ENCODE peak calls at places on chromosomes 12 and 14, in eight cellular contexts. M is tibial artery; J is amygdala; F is progenitor cell of endocrine pancreas; I is NCI-H1417; E is testis; S is endodermal cell; Q is activated CD4-positive, alpha-beta T cell treated with anti-CD3 and anti-CD28 coated beads for 4 hours. T is an unnamed sample.

GRCh38 chr14:104267895-104268294 is 129.5 kb downstream of the KIF26A start:
- DNase-seq in M (no peak), J (no peak), F (no peak), I (no peak), E (no peak), S (peak; percentile 36), Q (no peak), T (no peak)

GRCh38 chr12:64999157-64999425 is 122.0 kb downstream of the WIF1 start:
- DNase-seq in M (no peak), J (no peak), F (no peak), I (no peak), E (no peak), S (no peak), Q (no peak), T (no peak)

GRCh38 chr12:123389560-123390351 is 5.8 kb downstream of the KMT5A start:
- DNase-seq in M (peak; percentile 75), J (peak; percentile 13), F (peak; percentile 34), I (no peak), E (peak; percentile 57), S (peak; percentile 86), Q (peak; percentile 15), T (no peak)

GRCh38 chr14:72054929-72055328 is 122.7 kb downstream of the RGS6 start:
- DNase-seq in M (no peak), J (no peak), F (no peak), I (no peak), E (no peak), S (no peak), Q (no peak), T (no peak)

GRCh38 chr12:129440278-129440677 is 463.5 kb downstream of the TMEM132D start:
- DNase-seq in M (no peak), J (no peak), F (no peak), I (no peak), E (no peak), S (no peak), Q (no peak), T (no peak)

GRCh38 chr14:103301512-103302197 is 32.4 kb upstream of the EIF5 start:
- DNase-seq in M (peak; percentile 48), J (no peak), F (no peak), I (no peak), E (no peak), S (peak; percentile 45), Q (no peak), T (no peak)

GRCh38 chr14:103607822-103608221 is 21.2 kb upstream of the KLC1 start:
- DNase-seq in M (no peak), J (no peak), F (no peak), I (no peak), E (no peak), S (no peak), Q (no peak), T (no peak)

GRCh38 chr14:102819790-102820330 is 42.6 kb downstream of the TRAF3 start:
- DNase-seq in M (no peak), J (no peak), F (no peak), I (no peak), E (no peak), S (no peak), Q (no peak), T (no peak)

GRCh38 chr12:106845910-106846309 is 71.4 kb downstream of the RIC8B start:
- DNase-seq in M (no peak), J (no peak), F (no peak), I (no peak), E (no peak), S (no peak), Q (no peak), T (no peak)

GRCh38 chr12:68804654-68805591 is 3.1 kb upstream of the MDM2 start:
- DNase-seq in M (no peak), J (no peak), F (no peak), I (no peak), E (no peak), S (peak; percentile 90), Q (no peak), T (no peak)

GRCh38 chr14:95339301-95339865 is 19.7 kb upstream of the CLMN start:
- DNase-seq in M (no peak), J (no peak), F (no peak), I (no peak), E (no peak), S (peak; percentile 22), Q (no peak), T (no peak)

GRCh38 chr12:64796205-64796845 is 28.1 kb upstream of the TBC1D30 start:
- DNase-seq in M (no peak), J (no peak), F (peak; percentile 29), I (peak; percentile 83), E (peak; percentile 74), S (peak; percentile 85), Q (peak; percentile 69), T (peak; percentile 81)

GRCh38 chr14:93045211-93045674 is 70.5 kb downstream of the ITPK1 start:
- DNase-seq in M (no peak), J (no peak), F (no peak), I (peak; percentile 66), E (peak; percentile 42), S (peak; percentile 89), Q (no peak), T (no peak)

GRCh38 chr12:91109148-91109564 is 2.1 kb downstream of the LUM start:
- DNase-seq in M (peak; percentile 83), J (peak; percentile 13), F (peak; percentile 48), I (peak; percentile 69), E (peak; percentile 90), S (peak; percentile 98), Q (peak; percentile 11), T (peak; percentile 92)

T was measured in tibial nerve.